ENCODE peak calls at places on chromosomes 3 and 15, in nine cellular contexts. One of them, this sample, is unnamed.

GRCh38 chr15:38868326-38869114 is 303.9 kb upstream of the RASGRP1 start:
- DNase-seq in psoas muscle: peak; percentile 58
- DNase-seq in body of pancreas: no peak
- DNase-seq in GM23338: no peak
- DNase-seq in uterus: no peak
- DNase-seq in suprapubic skin: no peak
- DNase-seq in A673: no peak
- DNase-seq in tibial artery: peak; percentile 80
- DNase-seq in Peyer's patch: no peak
- DNase-seq in this sample: peak; percentile 99

GRCh38 chr3:72290859-72291641 is 506.1 kb upstream of the PROK2 start:
- DNase-seq in psoas muscle: no peak
- DNase-seq in body of pancreas: no peak
- DNase-seq in GM23338: no peak
- DNase-seq in uterus: no peak
- DNase-seq in suprapubic skin: no peak
- DNase-seq in A673: no peak
- DNase-seq in tibial artery: no peak
- DNase-seq in Peyer's patch: no peak
- DNase-seq in this sample: no peak

GRCh38 chr3:126081618-126082333 is 2.1 kb downstream of the SLC41A3 start:
- DNase-seq in psoas muscle: peak; percentile 86
- DNase-seq in body of pancreas: peak; percentile 55
- DNase-seq in GM23338: peak; percentile 33
- DNase-seq in uterus: no peak
- DNase-seq in suprapubic skin: no peak
- DNase-seq in A673: peak; percentile 73
- DNase-seq in tibial artery: no peak
- DNase-seq in Peyer's patch: no peak
- DNase-seq in this sample: peak; percentile 69

GRCh38 chr3:49803464-49804140 is 541 bp downstream of the INKA1 start:
- DNase-seq in psoas muscle: no peak
- DNase-seq in body of pancreas: no peak
- DNase-seq in GM23338: peak; percentile 76
- DNase-seq in uterus: peak; percentile 40
- DNase-seq in suprapubic skin: no peak
- DNase-seq in A673: peak; percentile 57
- DNase-seq in tibial artery: no peak
- DNase-seq in Peyer's patch: peak; percentile 80
- DNase-seq in this sample: no peak

GRCh38 chr3:126151562-126152302 is 28.7 kb downstream of the ALDH1L1 start:
- DNase-seq in psoas muscle: no peak
- DNase-seq in body of pancreas: no peak
- DNase-seq in GM23338: no peak
- DNase-seq in uterus: peak; percentile 3
- DNase-seq in suprapubic skin: peak; percentile 47
- DNase-seq in A673: no peak
- DNase-seq in tibial artery: no peak
- DNase-seq in Peyer's patch: peak; percentile 1
- DNase-seq in this sample: no peak

GRCh38 chr15:55394694-55395093 is 13.5 kb downstream of the CCPG1 start:
- DNase-seq in psoas muscle: peak; percentile 32
- DNase-seq in body of pancreas: no peak
- DNase-seq in GM23338: no peak
- DNase-seq in uterus: no peak
- DNase-seq in suprapubic skin: no peak
- DNase-seq in A673: peak; percentile 3
- DNase-seq in tibial artery: no peak
- DNase-seq in Peyer's patch: no peak
- DNase-seq in this sample: peak; percentile 12

GRCh38 chr3:73786346-73786807 is 161.6 kb upstream of the PDZRN3 start:
- DNase-seq in psoas muscle: peak; percentile 55
- DNase-seq in body of pancreas: no peak
- DNase-seq in GM23338: no peak
- DNase-seq in uterus: peak; percentile 51
- DNase-seq in suprapubic skin: no peak
- DNase-seq in A673: no peak
- DNase-seq in tibial artery: peak; percentile 93
- DNase-seq in Peyer's patch: no peak
- DNase-seq in this sample: peak; percentile 97

GRCh38 chr15:66658057-66658456 is 44.0 kb upstream of the SMAD6 start:
- DNase-seq in psoas muscle: no peak
- DNase-seq in body of pancreas: no peak
- DNase-seq in GM23338: no peak
- DNase-seq in uterus: no peak
- DNase-seq in suprapubic skin: no peak
- DNase-seq in A673: peak; percentile 77
- DNase-seq in tibial artery: no peak
- DNase-seq in Peyer's patch: no peak
- DNase-seq in this sample: no peak

GRCh38 chr3:143786229-143787199 is 61.8 kb downstream of the SLC9A9 start:
- DNase-seq in psoas muscle: peak; percentile 25
- DNase-seq in body of pancreas: no peak
- DNase-seq in GM23338: no peak
- DNase-seq in uterus: peak; percentile 44
- DNase-seq in suprapubic skin: no peak
- DNase-seq in A673: no peak
- DNase-seq in tibial artery: peak; percentile 79
- DNase-seq in Peyer's patch: no peak
- DNase-seq in this sample: peak; percentile 51

GRCh38 chr3:42906085-42906904 is at the start of gene ZNF662:
- DNase-seq in psoas muscle: peak; percentile 65
- DNase-seq in body of pancreas: peak; percentile 66
- DNase-seq in GM23338: peak; percentile 27
- DNase-seq in uterus: peak; percentile 70
- DNase-seq in suprapubic skin: peak; percentile 86
- DNase-seq in A673: no peak
- DNase-seq in tibial artery: peak; percentile 78
- DNase-seq in Peyer's patch: no peak
- DNase-seq in this sample: peak; percentile 26

DNA sequence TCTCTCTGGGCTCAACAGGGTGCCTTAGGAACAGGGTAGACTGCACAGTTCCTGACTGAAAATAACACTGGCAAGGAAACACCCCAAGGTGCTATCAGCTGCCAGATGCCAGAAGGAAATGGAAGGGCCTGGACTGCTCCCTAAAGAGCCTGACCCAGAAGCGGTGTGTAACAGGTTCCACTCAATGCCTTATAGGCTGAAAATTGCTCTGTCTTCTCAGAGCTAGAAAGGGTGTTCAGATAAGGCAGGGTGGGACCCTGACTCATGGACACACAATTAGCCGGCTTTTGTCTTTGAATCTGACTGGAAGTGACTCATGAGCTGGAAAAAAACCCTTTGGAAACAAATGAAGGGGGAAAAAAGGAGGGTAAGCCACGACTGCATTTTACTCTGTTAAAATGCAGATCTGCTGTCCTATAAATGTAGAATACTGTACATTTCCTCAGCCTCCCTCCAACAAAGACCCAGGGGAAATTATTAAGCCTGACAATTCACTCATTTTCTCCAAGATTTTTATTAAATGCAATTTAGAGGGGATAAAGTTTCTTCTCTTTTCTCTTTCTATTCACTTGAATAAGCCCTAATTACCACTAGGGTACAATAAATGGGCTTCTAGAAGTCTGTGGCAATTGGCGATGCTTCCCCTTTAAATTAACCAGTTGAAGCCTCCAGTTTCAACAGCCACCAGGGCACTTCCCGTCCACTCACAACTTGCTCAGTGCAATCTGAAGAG is 160.2 kb upstream of the TBL1XR1 start:
- DNase-seq in psoas muscle: no peak
- DNase-seq in body of pancreas: peak; percentile 58
- DNase-seq in GM23338: peak; percentile 47
- DNase-seq in uterus: peak; percentile 40
- DNase-seq in suprapubic skin: no peak
- DNase-seq in A673: peak; percentile 88
- DNase-seq in tibial artery: no peak
- DNase-seq in Peyer's patch: no peak
- DNase-seq in this sample: peak; percentile 90
- H3K4me3 ChIP-seq in psoas muscle: peak overlapping the region; percentile 60
- H3K4me3 ChIP-seq in body of pancreas: no peak overlapping the region
- H3K4me3 ChIP-seq in GM23338: no peak overlapping the region
- H3K4me3 ChIP-seq in uterus: no peak overlapping the region
- H3K4me3 ChIP-seq in suprapubic skin: peak overlapping the region; percentile 19
- H3K4me3 ChIP-seq in A673: no peak overlapping the region
- H3K4me3 ChIP-seq in tibial artery: peak overlapping the region; percentile 39
- H3K4me3 ChIP-seq in Peyer's patch: no peak overlapping the region
- H3K4me3 ChIP-seq in this sample: no peak overlapping the region

DNA sequence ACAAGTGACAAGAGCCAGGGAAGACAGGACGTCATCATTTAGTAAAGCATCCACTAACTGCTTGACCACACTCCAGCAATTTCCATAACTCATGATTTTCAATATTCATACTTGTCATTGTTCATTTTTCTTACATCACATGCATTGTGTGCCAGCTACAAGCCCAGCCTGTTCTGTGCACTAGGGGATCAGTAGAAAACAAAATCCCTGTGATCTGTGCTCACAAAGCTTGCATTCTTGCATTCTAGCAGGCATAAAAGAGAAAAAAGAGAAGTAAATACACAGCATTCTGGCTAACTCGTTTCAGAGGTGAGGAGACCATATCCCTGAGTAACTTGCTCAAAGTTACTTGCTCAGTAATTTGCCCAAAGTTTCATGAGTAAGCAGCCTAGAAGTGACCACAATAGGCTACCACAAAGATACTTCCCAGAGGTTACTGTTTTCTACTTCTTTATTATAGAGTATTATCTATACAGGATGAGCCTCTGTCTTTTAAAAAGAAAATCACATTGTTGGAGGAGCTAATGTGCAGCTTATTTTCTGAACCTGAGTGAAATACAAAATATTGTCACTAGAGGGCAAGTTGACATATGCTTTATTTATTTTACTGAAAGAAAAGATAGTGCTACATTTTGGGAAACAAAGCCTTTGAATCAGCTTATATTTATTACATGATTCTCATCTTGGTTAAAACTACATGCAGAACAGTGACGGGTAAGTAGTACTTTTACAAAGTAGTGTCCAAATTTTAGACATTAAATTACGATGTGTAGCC is 701.4 kb upstream of the LMCD1 start:
- DNase-seq in psoas muscle: no peak
- DNase-seq in body of pancreas: no peak
- DNase-seq in GM23338: peak; percentile 3
- DNase-seq in uterus: no peak
- DNase-seq in suprapubic skin: no peak
- DNase-seq in A673: peak; percentile 52
- DNase-seq in tibial artery: no peak
- DNase-seq in Peyer's patch: no peak
- DNase-seq in this sample: peak; percentile 2
- TF ChIP-seq CTCF in psoas muscle: peak; percentile 10
- TF ChIP-seq CTCF in body of pancreas: peak; percentile 6
- TF ChIP-seq CTCF in GM23338: no peak
- TF ChIP-seq CTCF in uterus: no peak
- TF ChIP-seq CTCF in suprapubic skin: no peak
- TF ChIP-seq CTCF in A673: peak; percentile 61
- TF ChIP-seq CTCF in tibial artery: peak; percentile 17
- TF ChIP-seq CTCF in Peyer's patch: no peak
- TF ChIP-seq CTCF in this sample: no peak

GRCh38 chr3:157543491-157544035 is 40.3 kb upstream of the VEPH1 start:
- DNase-seq in psoas muscle: no peak
- DNase-seq in body of pancreas: no peak
- DNase-seq in GM23338: no peak
- DNase-seq in uterus: no peak
- DNase-seq in suprapubic skin: no peak
- DNase-seq in A673: no peak
- DNase-seq in tibial artery: no peak
- DNase-seq in Peyer's patch: no peak
- DNase-seq in this sample: peak; percentile 40
- H3K4me3 ChIP-seq in psoas muscle: peak overlapping the region; percentile 58
- H3K4me3 ChIP-seq in body of pancreas: no peak overlapping the region
- H3K4me3 ChIP-seq in GM23338: peak overlapping the region; percentile 67
- H3K4me3 ChIP-seq in uterus: peak overlapping the region; percentile 13
- H3K4me3 ChIP-seq in suprapubic skin: peak overlapping the region; percentile 54
- H3K4me3 ChIP-seq in A673: no peak overlapping the region
- H3K4me3 ChIP-seq in tibial artery: peak overlapping the region; percentile 52
- H3K4me3 ChIP-seq in Peyer's patch: no peak overlapping the region
- H3K4me3 ChIP-seq in this sample: peak overlapping the region; percentile 61

GRCh38 chr3:119463171-119464169 is at the start of gene TMEM39A:
- DNase-seq in psoas muscle: peak; percentile 100
- DNase-seq in body of pancreas: peak; percentile 100
- DNase-seq in GM23338: peak; percentile 100
- DNase-seq in uterus: peak; percentile 100
- DNase-seq in suprapubic skin: peak; percentile 100
- DNase-seq in A673: peak; percentile 99
- DNase-seq in tibial artery: peak; percentile 100
- DNase-seq in Peyer's patch: peak; percentile 100
- DNase-seq in this sample: peak; percentile 96
- TF ChIP-seq CTCF in psoas muscle: peak; percentile 12
- TF ChIP-seq CTCF in body of pancreas: peak; percentile 38
- TF ChIP-seq CTCF in GM23338: no peak
- TF ChIP-seq CTCF in uterus: no peak
- TF ChIP-seq CTCF in suprapubic skin: no peak
- TF ChIP-seq CTCF in A673: no peak
- TF ChIP-seq CTCF in tibial artery: no peak
- TF ChIP-seq CTCF in Peyer's patch: peak; percentile 31
- TF ChIP-seq CTCF in this sample: no peak